ENCODE peak calls at places on chromosome 1, in nine cellular contexts. B, S, Y, V, U, X, Q, C and R are unnamed samples.

GRCh38 chr1:170765712-170766330 is 101.9 kb downstream of the PRRX1 start:
- DNase-seq in B (peak; percentile 8), S (no peak), Y (no peak), V (no peak), U (no peak), X (no peak), Q (no peak), C (peak; percentile 8), R (no peak)

GRCh38 chr1:212738330-212738729 is 38.7 kb upstream of the BATF3 start:
- DNase-seq in B (no peak), S (no peak), Y (no peak), V (no peak), U (no peak), X (no peak), Q (no peak), C (no peak), R (no peak)

GRCh38 chr1:111738436-111739221 is 566 bp downstream of the INKA2 start:
- DNase-seq in B (no peak), S (peak; percentile 66), Y (peak; percentile 73), V (peak; percentile 56), U (peak; percentile 75), X (peak; percentile 65), Q (peak; percentile 93), C (peak; percentile 83), R (peak; percentile 67)

GRCh38 chr1:159786966-159787365 is 6.2 kb downstream of the DUSP23 start:
- DNase-seq in B (no peak), S (no peak), Y (no peak), V (no peak), U (peak; percentile 69), X (no peak), Q (no peak), C (peak; percentile 33), R (no peak)

GRCh38 chr1:206814716-206815341 is 42.5 kb upstream of the IL10 start:
- DNase-seq in B (peak; percentile 65), S (no peak), Y (no peak), V (no peak), U (no peak), X (no peak), Q (no peak), C (no peak), R (no peak)

GRCh38 chr1:93607814-93608187 is 73.8 kb downstream of the BCAR3 start:
- DNase-seq in B (no peak), S (no peak), Y (no peak), V (no peak), U (peak; percentile 48), X (no peak), Q (no peak), C (no peak), R (peak; percentile 49)

GRCh38 chr1:179079113-179079761 is 2.6 kb upstream of the TOR3A start:
- DNase-seq in B (peak; percentile 66), S (peak; percentile 50), Y (no peak), V (no peak), U (peak; percentile 83), X (peak; percentile 83), Q (no peak), C (peak; percentile 61), R (peak; percentile 32)

GRCh38 chr1:58814251-58815068 is 30.6 kb upstream of the JUN start:
- DNase-seq in B (no peak), S (peak; percentile 59), Y (peak; percentile 68), V (peak; percentile 4), U (peak; percentile 78), X (no peak), Q (peak; percentile 77), C (peak; percentile 63), R (no peak)

GRCh38 chr1:151832318-151832984 is 849 bp upstream of the RORC start:
- DNase-seq in B (no peak), S (peak; percentile 97), Y (peak; percentile 90), V (peak; percentile 96), U (peak; percentile 97), X (no peak), Q (no peak), C (peak; percentile 69), R (no peak)

GRCh38 chr1:55282058-55282457 is 66.9 kb upstream of the USP24 start:
- DNase-seq in B (no peak), S (no peak), Y (no peak), V (no peak), U (no peak), X (no peak), Q (no peak), C (no peak), R (no peak)

GRCh38 chr1:228500901-228501871 is 14.0 kb downstream of the RNF187 start:
- DNase-seq in B (peak; percentile 70), S (peak; percentile 72), Y (peak; percentile 83), V (peak; percentile 65), U (peak; percentile 91), X (peak; percentile 81), Q (peak; percentile 87), C (peak; percentile 81), R (peak; percentile 91)

GRCh38 chr1:101683136-101683535 is 313.6 kb downstream of the OLFM3 start:
- DNase-seq in B (no peak), S (no peak), Y (no peak), V (no peak), U (no peak), X (no peak), Q (no peak), C (no peak), R (no peak)

GRCh38 chr1:101683561-101683960 is 313.2 kb downstream of the OLFM3 start:
- DNase-seq in B (no peak), S (no peak), Y (no peak), V (no peak), U (no peak), X (no peak), Q (no peak), C (no peak), R (no peak)
- H3K27ac ChIP-seq in B (no peak overlapping the region), S (no peak overlapping the region), Y (no peak overlapping the region), V (no peak overlapping the region), U (no peak overlapping the region), X (no peak overlapping the region), Q (no peak overlapping the region), C (no peak overlapping the region), R (no peak overlapping the region)

GRCh38 chr1:26724118-26724517 is 28.3 kb downstream of the ARID1A start:
- DNase-seq in B (no peak), S (no peak), Y (no peak), V (no peak), U (no peak), X (no peak), Q (no peak), C (no peak), R (no peak)
- H3K4me3 ChIP-seq in B (no peak overlapping the region), S (no peak overlapping the region), Y (peak overlapping the region; percentile 20), V (peak overlapping the region; percentile 1), U (no peak overlapping the region), X (peak overlapping the region; percentile 34), Q (no peak overlapping the region), C (no peak overlapping the region), R (peak overlapping the region; percentile 68)

DNA sequence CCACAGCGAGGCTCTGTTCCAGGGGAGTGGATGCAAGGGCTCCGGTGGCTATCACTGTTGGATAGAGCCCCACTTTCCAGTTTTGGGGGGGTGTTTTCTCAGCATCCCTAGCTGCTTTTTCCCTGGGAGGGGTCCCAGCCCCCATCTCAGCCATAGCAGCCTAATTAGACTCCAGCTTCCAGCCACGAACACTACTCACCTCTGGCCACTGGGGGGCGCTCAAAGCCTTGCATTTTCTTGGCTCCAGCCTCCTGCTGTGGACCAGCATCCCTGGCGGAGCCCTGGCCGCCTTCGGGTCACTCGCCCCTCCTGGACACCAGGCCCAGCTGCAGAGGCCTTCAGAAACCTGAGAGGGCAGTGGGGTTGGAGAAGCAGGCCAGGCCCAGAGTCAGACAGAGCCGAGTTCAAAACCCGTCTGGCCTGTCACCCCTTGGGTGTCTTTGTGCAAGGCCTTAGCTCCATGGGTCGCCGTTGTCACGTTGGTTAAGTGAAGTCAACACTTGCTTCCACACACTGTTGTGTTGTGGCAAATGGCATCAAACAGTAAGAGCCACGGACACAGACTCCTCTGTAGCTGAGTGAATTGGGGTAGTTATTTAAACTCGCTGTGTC is 93.5 kb upstream of the ACTL8 start:
- DNase-seq in B (peak; percentile 23), S (peak; percentile 30), Y (peak; percentile 61), V (no peak), U (peak; percentile 82), X (peak; percentile 55), Q (peak; percentile 80), C (peak; percentile 34), R (peak; percentile 7)
- H3K27ac ChIP-seq in B (no peak overlapping the region), S (no peak overlapping the region), Y (no peak overlapping the region), V (no peak overlapping the region), U (no peak overlapping the region), X (no peak overlapping the region), Q (no peak overlapping the region), C (no peak overlapping the region), R (no peak overlapping the region)

GRCh38 chr1:157994081-157994581 is 686 bp downstream of the KIRREL1 start:
- DNase-seq in B (no peak), S (no peak), Y (peak; percentile 22), V (no peak), U (no peak), X (no peak), Q (no peak), C (no peak), R (no peak)

GRCh38 chr1:157992813-157993178 is 649 bp upstream of the KIRREL1 start:
- DNase-seq in B (no peak), S (no peak), Y (no peak), V (no peak), U (no peak), X (no peak), Q (no peak), C (no peak), R (no peak)

GRCh38 chr1:157995575-157996169 is 2.2 kb downstream of the KIRREL1 start:
- DNase-seq in B (no peak), S (no peak), Y (no peak), V (no peak), U (no peak), X (no peak), Q (no peak), C (no peak), R (no peak)

GRCh38 chr1:157993179-157994080 is at the start of gene KIRREL1:
- DNase-seq in B (no peak), S (no peak), Y (peak; percentile 67), V (no peak), U (peak; percentile 67), X (no peak), Q (peak; percentile 89), C (peak; percentile 61), R (no peak)

DNA sequence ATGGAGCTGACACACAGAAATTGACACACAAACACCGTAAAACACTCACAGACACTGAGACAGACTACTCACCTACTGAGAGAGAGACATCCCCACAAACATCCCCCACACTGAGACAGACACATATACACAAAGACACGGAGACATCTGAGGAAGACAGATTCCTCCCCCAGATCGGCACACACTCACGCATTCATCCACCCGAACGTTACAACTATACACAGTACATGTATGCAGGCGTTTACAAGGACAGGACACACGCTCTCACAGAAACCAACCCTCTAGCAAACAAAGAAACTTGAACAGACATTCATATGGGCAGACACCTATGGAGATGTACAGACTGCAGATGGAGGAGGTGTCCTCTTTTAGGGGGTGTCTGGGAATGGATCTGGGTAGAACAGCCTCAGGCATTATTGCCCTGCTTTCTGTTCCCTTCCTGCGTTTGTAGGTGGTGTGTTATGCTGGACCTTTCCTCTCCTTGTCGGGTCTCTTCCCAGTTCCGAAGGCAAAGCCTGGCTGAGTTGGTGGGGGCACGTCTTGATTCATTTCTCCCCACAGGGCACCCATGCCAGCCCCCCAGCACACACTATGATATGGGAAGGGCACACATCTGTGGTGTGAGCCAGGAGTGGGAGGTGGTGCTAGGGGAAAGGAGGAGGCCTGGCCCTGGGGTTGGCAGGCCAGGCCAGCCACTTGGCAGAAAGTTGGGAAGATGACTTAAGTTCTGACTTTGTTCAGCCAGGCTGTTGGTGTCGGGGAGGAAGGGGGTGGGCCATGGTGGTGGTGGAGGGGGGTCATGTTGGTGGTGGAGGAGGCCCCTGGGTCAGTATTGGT is 1.5 kb downstream of the KIRREL1 start:
- DNase-seq in B (no peak), S (peak; percentile 47), Y (peak; percentile 35), V (no peak), U (no peak), X (no peak), Q (peak; percentile 83), C (peak; percentile 34), R (no peak)
- H3K4me3 ChIP-seq in B (peak overlapping the region; percentile 96), S (peak overlapping the region; percentile 94), Y (peak overlapping the region; percentile 77), V (peak overlapping the region; percentile 62), U (no peak overlapping the region), X (no peak overlapping the region), Q (peak overlapping the region; percentile 99), C (peak overlapping the region; percentile 86), R (no peak overlapping the region)